ENCODE peak calls at places on chromosome 4, in six cellular contexts. One of them, this sample, is unnamed.

GRCh38 chr4:12304912-12305311 is 876.2 kb upstream of the HS3ST1 start:
- DNase-seq in HepG2: no peak
- DNase-seq in SK-N-SH: no peak
- DNase-seq in K562: no peak
- DNase-seq in IMR-90: no peak
- DNase-seq in A549: no peak
- DNase-seq in this sample: no peak

GRCh38 chr4:74054483-74055032 is 16.1 kb upstream of the CXCL3 start:
- DNase-seq in HepG2: no peak
- DNase-seq in SK-N-SH: no peak
- DNase-seq in K562: no peak
- DNase-seq in IMR-90: no peak
- DNase-seq in A549: no peak
- DNase-seq in this sample: no peak

GRCh38 chr4:153418114-153418513 is 48.0 kb upstream of the TMEM131L start:
- DNase-seq in HepG2: no peak
- DNase-seq in SK-N-SH: no peak
- DNase-seq in K562: no peak
- DNase-seq in IMR-90: peak; percentile 70
- DNase-seq in A549: no peak
- DNase-seq in this sample: no peak

GRCh38 chr4:139018971-139019758 is 3.6 kb downstream of the NOCT start:
- DNase-seq in HepG2: no peak
- DNase-seq in SK-N-SH: peak; percentile 83
- DNase-seq in K562: no peak
- DNase-seq in IMR-90: peak; percentile 85
- DNase-seq in A549: no peak
- DNase-seq in this sample: no peak

GRCh38 chr4:1824746-1825145 is 31.2 kb downstream of the LETM1 start:
- DNase-seq in HepG2: no peak
- DNase-seq in SK-N-SH: no peak
- DNase-seq in K562: no peak
- DNase-seq in IMR-90: no peak
- DNase-seq in A549: no peak
- DNase-seq in this sample: no peak

GRCh38 chr4:123672987-123673386 is 276.4 kb downstream of the SPRY1 start:
- DNase-seq in HepG2: no peak
- DNase-seq in SK-N-SH: no peak
- DNase-seq in K562: no peak
- DNase-seq in IMR-90: peak; percentile 69
- DNase-seq in A549: peak; percentile 3
- DNase-seq in this sample: no peak

GRCh38 chr4:56743550-56743949 is 62.5 kb upstream of the HOPX start:
- DNase-seq in HepG2: no peak
- DNase-seq in SK-N-SH: peak; percentile 42
- DNase-seq in K562: no peak
- DNase-seq in IMR-90: no peak
- DNase-seq in A549: no peak
- DNase-seq in this sample: no peak

GRCh38 chr4:124753941-124754581 is 41.5 kb upstream of the ANKRD50 start:
- DNase-seq in HepG2: peak; percentile 6
- DNase-seq in SK-N-SH: no peak
- DNase-seq in K562: no peak
- DNase-seq in IMR-90: peak; percentile 41
- DNase-seq in A549: peak; percentile 19
- DNase-seq in this sample: no peak

GRCh38 chr4:90030953-90031352 is 96.2 kb upstream of the CCSER1 start:
- DNase-seq in HepG2: no peak
- DNase-seq in SK-N-SH: no peak
- DNase-seq in K562: no peak
- DNase-seq in IMR-90: no peak
- DNase-seq in A549: peak; percentile 5
- DNase-seq in this sample: no peak

GRCh38 chr4:52265781-52266525 is 214.8 kb downstream of the SPATA18 start:
- DNase-seq in HepG2: no peak
- DNase-seq in SK-N-SH: no peak
- DNase-seq in K562: no peak
- DNase-seq in IMR-90: no peak
- DNase-seq in A549: no peak
- DNase-seq in this sample: no peak

GRCh38 chr4:53786632-53787031 is 195.3 kb upstream of the LNX1 start:
- DNase-seq in HepG2: no peak
- DNase-seq in SK-N-SH: no peak
- DNase-seq in K562: no peak
- DNase-seq in IMR-90: peak; percentile 93
- DNase-seq in A549: no peak
- DNase-seq in this sample: no peak

GRCh38 chr4:7536876-7537275 is 102.1 kb upstream of the PSAPL1 start:
- DNase-seq in HepG2: no peak
- DNase-seq in SK-N-SH: no peak
- DNase-seq in K562: no peak
- DNase-seq in IMR-90: no peak
- DNase-seq in A549: no peak
- DNase-seq in this sample: no peak

GRCh38 chr4:183171484-183172267 is 72.6 kb downstream of the WWC2 start:
- DNase-seq in HepG2: peak; percentile 67
- DNase-seq in SK-N-SH: no peak
- DNase-seq in K562: no peak
- DNase-seq in IMR-90: peak; percentile 25
- DNase-seq in A549: peak; percentile 66
- DNase-seq in this sample: no peak

GRCh38 chr4:188113156-188113555 is 3.8 kb upstream of the TRIML2 start:
- DNase-seq in HepG2: no peak
- DNase-seq in SK-N-SH: no peak
- DNase-seq in K562: no peak
- DNase-seq in IMR-90: peak; percentile 28
- DNase-seq in A549: no peak
- DNase-seq in this sample: no peak

GRCh38 chr4:159142254-159142653 is 39.4 kb downstream of the RAPGEF2 start:
- DNase-seq in HepG2: no peak
- DNase-seq in SK-N-SH: no peak
- DNase-seq in K562: peak; percentile 11
- DNase-seq in IMR-90: peak; percentile 64
- DNase-seq in A549: no peak
- DNase-seq in this sample: no peak

GRCh38 chr4:158446106-158446505 is 75.6 kb upstream of the RXFP1 start:
- DNase-seq in HepG2: no peak
- DNase-seq in SK-N-SH: no peak
- DNase-seq in K562: no peak
- DNase-seq in IMR-90: peak; percentile 79
- DNase-seq in A549: peak; percentile 44
- DNase-seq in this sample: no peak

GRCh38 chr4:7839856-7840255 is 99.8 kb downstream of the AFAP1 start:
- DNase-seq in HepG2: no peak
- DNase-seq in SK-N-SH: no peak
- DNase-seq in K562: no peak
- DNase-seq in IMR-90: no peak
- DNase-seq in A549: no peak
- DNase-seq in this sample: no peak

DNA sequence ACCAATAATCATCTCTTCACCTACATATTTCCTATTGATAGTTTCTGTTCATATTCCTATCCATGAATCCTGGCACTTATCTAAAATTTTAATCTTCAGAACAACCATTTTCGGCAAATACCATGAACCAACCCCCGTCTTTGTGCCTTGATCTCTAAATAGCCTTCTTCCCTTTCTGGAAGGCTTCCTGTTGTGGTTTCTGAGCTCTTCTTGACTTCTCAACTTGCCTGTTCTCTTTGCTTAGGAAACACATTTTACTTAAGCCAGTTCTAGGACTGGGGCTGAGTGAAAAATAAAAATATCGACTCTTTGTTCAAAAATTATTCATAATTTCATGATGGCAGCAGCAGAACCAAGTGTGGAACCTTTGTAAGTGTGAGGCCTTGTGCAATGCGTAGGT is 882.4 kb downstream of the C4orf33 start:
- DNase-seq in HepG2: no peak
- DNase-seq in SK-N-SH: no peak
- DNase-seq in K562: no peak
- DNase-seq in IMR-90: no peak
- DNase-seq in A549: no peak
- DNase-seq in this sample: no peak
- TF ChIP-seq RFX5 in HepG2: no peak
- TF ChIP-seq RFX5 in SK-N-SH: no peak
- TF ChIP-seq RFX5 in K562: no peak
- TF ChIP-seq RFX5 in IMR-90: no peak
- TF ChIP-seq RFX5 in A549: no peak
- TF ChIP-seq RFX5 in this sample: no peak

GRCh38 chr4:128570380-128570779 is 239.1 kb upstream of the JADE1 start:
- DNase-seq in HepG2: no peak
- DNase-seq in SK-N-SH: no peak
- DNase-seq in K562: no peak
- DNase-seq in IMR-90: peak; percentile 62
- DNase-seq in A549: peak; percentile 52
- DNase-seq in this sample: no peak

GRCh38 chr4:128560754-128561495 is 248.6 kb upstream of the JADE1 start:
- DNase-seq in HepG2: peak; percentile 15
- DNase-seq in SK-N-SH: no peak
- DNase-seq in K562: no peak
- DNase-seq in IMR-90: peak; percentile 77
- DNase-seq in A549: peak; percentile 90
- DNase-seq in this sample: no peak

GRCh38 chr4:128565054-128565453 is 244.4 kb upstream of the JADE1 start:
- DNase-seq in HepG2: no peak
- DNase-seq in SK-N-SH: no peak
- DNase-seq in K562: no peak
- DNase-seq in IMR-90: no peak
- DNase-seq in A549: no peak
- DNase-seq in this sample: no peak

GRCh38 chr4:128566688-128567087 is 242.8 kb upstream of the JADE1 start:
- DNase-seq in HepG2: no peak
- DNase-seq in SK-N-SH: no peak
- DNase-seq in K562: no peak
- DNase-seq in IMR-90: no peak
- DNase-seq in A549: no peak
- DNase-seq in this sample: no peak

DNA sequence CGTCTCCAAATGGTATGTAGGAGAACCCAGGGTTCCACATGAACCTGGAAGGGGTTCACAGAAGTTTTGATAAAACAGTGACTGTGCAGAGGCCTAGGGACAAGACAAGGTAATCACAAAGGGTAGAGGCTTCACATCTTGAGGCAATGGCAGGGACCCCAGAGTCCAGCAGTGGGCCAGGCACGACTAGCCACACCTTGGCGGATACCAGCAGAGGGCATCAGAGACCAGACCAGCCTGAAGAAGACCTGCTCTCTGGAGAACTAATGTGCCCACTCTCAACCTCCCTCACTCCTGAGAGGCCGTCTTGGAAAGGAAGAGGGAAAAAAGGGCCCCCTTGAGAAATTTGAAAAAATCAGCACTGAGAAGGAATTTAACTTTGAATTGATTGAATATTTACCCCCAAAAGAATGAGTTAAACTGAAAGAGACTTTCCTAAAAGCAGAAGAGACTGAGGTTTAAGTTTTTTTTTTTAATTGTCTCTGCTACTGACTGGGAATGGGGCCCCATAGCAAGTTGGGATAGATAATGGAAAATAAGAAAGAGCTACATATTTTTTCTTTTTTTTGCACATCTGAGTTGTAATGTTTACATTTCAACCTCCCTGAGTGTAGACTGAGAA is 243.8 kb upstream of the JADE1 start:
- DNase-seq in HepG2: peak; percentile 51
- DNase-seq in SK-N-SH: peak; percentile 42
- DNase-seq in K562: no peak
- DNase-seq in IMR-90: no peak
- DNase-seq in A549: peak; percentile 69
- DNase-seq in this sample: no peak
- TF ChIP-seq SMC3 in HepG2: peak; percentile 84
- TF ChIP-seq SMC3 in SK-N-SH: peak; percentile 67
- TF ChIP-seq SMC3 in K562: peak; percentile 63
- TF ChIP-seq SMC3 in IMR-90: peak; percentile 52
- TF ChIP-seq SMC3 in A549: peak; percentile 35
- TF ChIP-seq SMC3 in this sample: peak; percentile 53

GRCh38 chr4:185626798-185627197 is 91.5 kb upstream of the PDLIM3 start:
- DNase-seq in HepG2: no peak
- DNase-seq in SK-N-SH: no peak
- DNase-seq in K562: no peak
- DNase-seq in IMR-90: no peak
- DNase-seq in A549: no peak
- DNase-seq in this sample: no peak

GRCh38 chr4:185624248-185624568 is 88.9 kb upstream of the PDLIM3 start:
- DNase-seq in HepG2: no peak
- DNase-seq in SK-N-SH: no peak
- DNase-seq in K562: no peak
- DNase-seq in IMR-90: no peak
- DNase-seq in A549: no peak
- DNase-seq in this sample: no peak

GRCh38 chr4:185623444-185624247 is 88.3 kb upstream of the PDLIM3 start:
- DNase-seq in HepG2: no peak
- DNase-seq in SK-N-SH: no peak
- DNase-seq in K562: no peak
- DNase-seq in IMR-90: no peak
- DNase-seq in A549: no peak
- DNase-seq in this sample: no peak

DNA sequence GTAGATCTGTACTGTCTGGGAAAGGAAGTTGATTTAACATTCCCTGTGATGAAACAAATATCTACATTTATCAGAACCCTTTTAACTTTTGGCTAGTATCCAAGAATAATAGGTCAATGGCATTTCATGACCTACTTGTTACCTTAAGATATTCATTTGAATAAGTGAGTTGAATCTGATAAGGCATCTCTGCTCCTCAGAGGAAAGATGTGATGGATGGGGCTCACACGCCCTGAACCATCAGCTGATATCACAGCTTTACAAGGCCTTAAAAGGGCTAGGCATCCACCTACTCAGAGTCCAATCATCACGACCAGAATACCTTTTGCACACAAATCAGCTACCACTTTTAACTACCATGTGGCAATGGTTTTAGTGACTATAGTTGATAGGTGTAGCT is 90.2 kb upstream of the PDLIM3 start:
- DNase-seq in HepG2: no peak
- DNase-seq in SK-N-SH: peak; percentile 54
- DNase-seq in K562: no peak
- DNase-seq in IMR-90: no peak
- DNase-seq in A549: no peak
- DNase-seq in this sample: no peak
- TF ChIP-seq RFX5 in HepG2: no peak
- TF ChIP-seq RFX5 in SK-N-SH: no peak
- TF ChIP-seq RFX5 in K562: no peak
- TF ChIP-seq RFX5 in IMR-90: no peak
- TF ChIP-seq RFX5 in A549: no peak
- TF ChIP-seq RFX5 in this sample: no peak

DNA sequence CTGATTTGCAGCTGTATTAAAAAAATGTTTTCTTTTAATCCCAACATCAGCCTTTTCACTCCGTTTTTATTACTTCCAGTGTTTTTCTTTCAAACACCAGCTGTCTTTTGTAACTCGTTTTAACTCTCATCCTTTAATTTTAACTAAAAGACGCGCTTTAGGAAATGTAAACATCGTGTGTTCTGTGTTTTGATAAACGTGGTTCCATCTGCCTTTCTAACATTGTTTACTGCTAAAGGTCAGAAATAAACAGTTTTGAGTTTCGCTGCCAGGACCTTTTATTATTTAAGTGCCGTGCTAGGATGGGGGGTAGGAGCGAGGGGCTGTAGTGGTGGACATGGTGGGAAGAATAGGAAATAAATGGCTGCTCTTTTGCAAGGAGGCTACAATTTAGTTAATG is 1.5 kb downstream of the N4BP2 start:
- DNase-seq in HepG2: no peak
- DNase-seq in SK-N-SH: peak; percentile 36
- DNase-seq in K562: no peak
- DNase-seq in IMR-90: no peak
- DNase-seq in A549: no peak
- DNase-seq in this sample: no peak
- TF ChIP-seq SMC3 in HepG2: no peak
- TF ChIP-seq SMC3 in SK-N-SH: no peak
- TF ChIP-seq SMC3 in K562: no peak
- TF ChIP-seq SMC3 in IMR-90: no peak
- TF ChIP-seq SMC3 in A549: no peak
- TF ChIP-seq SMC3 in this sample: no peak